ENCODE peak calls at places on chromosomes 3 and 15, in six cellular contexts. One of them, this sample, is unnamed.

GRCh38 chr15:94844188-94844532 is 612.8 kb downstream of the MCTP2 start:
- DNase-seq in progenitor cell of endocrine pancreas: no peak
- DNase-seq in AG04450: no peak
- DNase-seq in activated CD4-positive, alpha-beta T cell treated with anti-CD3 and anti-CD28 coated beads, Interleukin-2, amount 50 U/mL, for 24 hours: no peak
- DNase-seq in D341Med: no peak
- DNase-seq in NCI-H748 treated with DMSO at 0.1 percent for 48 hours: no peak
- DNase-seq in this sample: no peak

GRCh38 chr15:68495221-68495950 is 63.4 kb upstream of the ITGA11 start:
- DNase-seq in progenitor cell of endocrine pancreas: no peak
- DNase-seq in AG04450: no peak
- DNase-seq in activated CD4-positive, alpha-beta T cell treated with anti-CD3 and anti-CD28 coated beads, Interleukin-2, amount 50 U/mL, for 24 hours: no peak
- DNase-seq in D341Med: no peak
- DNase-seq in NCI-H748 treated with DMSO at 0.1 percent for 48 hours: no peak
- DNase-seq in this sample: no peak

GRCh38 chr3:130470132-130470531 is 46.8 kb upstream of the COL6A6 start:
- DNase-seq in progenitor cell of endocrine pancreas: no peak
- DNase-seq in AG04450: no peak
- DNase-seq in activated CD4-positive, alpha-beta T cell treated with anti-CD3 and anti-CD28 coated beads, Interleukin-2, amount 50 U/mL, for 24 hours: no peak
- DNase-seq in D341Med: no peak
- DNase-seq in NCI-H748 treated with DMSO at 0.1 percent for 48 hours: no peak
- DNase-seq in this sample: no peak

GRCh38 chr15:83379574-83379973 is 67.6 kb upstream of the SH3GL3 start:
- DNase-seq in progenitor cell of endocrine pancreas: no peak
- DNase-seq in AG04450: no peak
- DNase-seq in activated CD4-positive, alpha-beta T cell treated with anti-CD3 and anti-CD28 coated beads, Interleukin-2, amount 50 U/mL, for 24 hours: no peak
- DNase-seq in D341Med: no peak
- DNase-seq in NCI-H748 treated with DMSO at 0.1 percent for 48 hours: no peak
- DNase-seq in this sample: no peak

GRCh38 chr15:22908830-22909229 is 70.4 kb downstream of the NIPA2 start:
- DNase-seq in progenitor cell of endocrine pancreas: no peak
- DNase-seq in AG04450: no peak
- DNase-seq in activated CD4-positive, alpha-beta T cell treated with anti-CD3 and anti-CD28 coated beads, Interleukin-2, amount 50 U/mL, for 24 hours: no peak
- DNase-seq in D341Med: no peak
- DNase-seq in NCI-H748 treated with DMSO at 0.1 percent for 48 hours: no peak
- DNase-seq in this sample: no peak

GRCh38 chr3:145087038-145087437 is 1073.9 kb downstream of the PLOD2 start:
- DNase-seq in progenitor cell of endocrine pancreas: no peak
- DNase-seq in AG04450: no peak
- DNase-seq in activated CD4-positive, alpha-beta T cell treated with anti-CD3 and anti-CD28 coated beads, Interleukin-2, amount 50 U/mL, for 24 hours: no peak
- DNase-seq in D341Med: peak
- DNase-seq in NCI-H748 treated with DMSO at 0.1 percent for 48 hours: no peak
- DNase-seq in this sample: no peak

GRCh38 chr3:14431928-14432834 is 29.8 kb downstream of the SLC6A6 start:
- DNase-seq in progenitor cell of endocrine pancreas: no peak
- DNase-seq in AG04450: no peak
- DNase-seq in activated CD4-positive, alpha-beta T cell treated with anti-CD3 and anti-CD28 coated beads, Interleukin-2, amount 50 U/mL, for 24 hours: peak
- DNase-seq in D341Med: no peak
- DNase-seq in NCI-H748 treated with DMSO at 0.1 percent for 48 hours: no peak
- DNase-seq in this sample: peak

GRCh38 chr15:63933522-63933921 is 99.8 kb upstream of the HERC1 start:
- DNase-seq in progenitor cell of endocrine pancreas: no peak
- DNase-seq in AG04450: no peak
- DNase-seq in activated CD4-positive, alpha-beta T cell treated with anti-CD3 and anti-CD28 coated beads, Interleukin-2, amount 50 U/mL, for 24 hours: no peak
- DNase-seq in D341Med: no peak
- DNase-seq in NCI-H748 treated with DMSO at 0.1 percent for 48 hours: no peak
- DNase-seq in this sample: no peak

GRCh38 chr3:149790265-149790664 is 2.1 kb downstream of the ANKUB1 start:
- DNase-seq in progenitor cell of endocrine pancreas: no peak
- DNase-seq in AG04450: no peak
- DNase-seq in activated CD4-positive, alpha-beta T cell treated with anti-CD3 and anti-CD28 coated beads, Interleukin-2, amount 50 U/mL, for 24 hours: no peak
- DNase-seq in D341Med: no peak
- DNase-seq in NCI-H748 treated with DMSO at 0.1 percent for 48 hours: no peak
- DNase-seq in this sample: no peak

GRCh38 chr3:56322862-56323261 is 145.4 kb downstream of the ERC2 start:
- DNase-seq in progenitor cell of endocrine pancreas: no peak
- DNase-seq in AG04450: no peak
- DNase-seq in activated CD4-positive, alpha-beta T cell treated with anti-CD3 and anti-CD28 coated beads, Interleukin-2, amount 50 U/mL, for 24 hours: no peak
- DNase-seq in D341Med: no peak
- DNase-seq in NCI-H748 treated with DMSO at 0.1 percent for 48 hours: no peak
- DNase-seq in this sample: no peak

GRCh38 chr3:32950516-32950915 is 928 bp upstream of the CCR4 start:
- DNase-seq in progenitor cell of endocrine pancreas: no peak
- DNase-seq in AG04450: no peak
- DNase-seq in activated CD4-positive, alpha-beta T cell treated with anti-CD3 and anti-CD28 coated beads, Interleukin-2, amount 50 U/mL, for 24 hours: no peak
- DNase-seq in D341Med: no peak
- DNase-seq in NCI-H748 treated with DMSO at 0.1 percent for 48 hours: no peak
- DNase-seq in this sample: no peak

GRCh38 chr3:52277972-52278509 is 408 bp downstream of the WDR82 start:
- DNase-seq in progenitor cell of endocrine pancreas: no peak
- DNase-seq in AG04450: no peak
- DNase-seq in activated CD4-positive, alpha-beta T cell treated with anti-CD3 and anti-CD28 coated beads, Interleukin-2, amount 50 U/mL, for 24 hours: no peak
- DNase-seq in D341Med: peak
- DNase-seq in NCI-H748 treated with DMSO at 0.1 percent for 48 hours: no peak
- DNase-seq in this sample: no peak

GRCh38 chr15:77181305-77182074 is 110.6 kb upstream of the TSPAN3 start:
- DNase-seq in progenitor cell of endocrine pancreas: no peak
- DNase-seq in AG04450: no peak
- DNase-seq in activated CD4-positive, alpha-beta T cell treated with anti-CD3 and anti-CD28 coated beads, Interleukin-2, amount 50 U/mL, for 24 hours: no peak
- DNase-seq in D341Med: no peak
- DNase-seq in NCI-H748 treated with DMSO at 0.1 percent for 48 hours: no peak
- DNase-seq in this sample: no peak

GRCh38 chr15:64287953-64288352 is 68.0 kb downstream of the CSNK1G1 start:
- DNase-seq in progenitor cell of endocrine pancreas: no peak
- DNase-seq in AG04450: no peak
- DNase-seq in activated CD4-positive, alpha-beta T cell treated with anti-CD3 and anti-CD28 coated beads, Interleukin-2, amount 50 U/mL, for 24 hours: no peak
- DNase-seq in D341Med: no peak
- DNase-seq in NCI-H748 treated with DMSO at 0.1 percent for 48 hours: no peak
- DNase-seq in this sample: no peak

GRCh38 chr15:57109005-57109404 is 190.6 kb downstream of the TCF12 start:
- DNase-seq in progenitor cell of endocrine pancreas: no peak
- DNase-seq in AG04450: no peak
- DNase-seq in activated CD4-positive, alpha-beta T cell treated with anti-CD3 and anti-CD28 coated beads, Interleukin-2, amount 50 U/mL, for 24 hours: no peak
- DNase-seq in D341Med: no peak
- DNase-seq in NCI-H748 treated with DMSO at 0.1 percent for 48 hours: no peak
- DNase-seq in this sample: no peak

GRCh38 chr3:32991781-32992180 is 40.3 kb downstream of the CCR4 start:
- DNase-seq in progenitor cell of endocrine pancreas: no peak
- DNase-seq in AG04450: no peak
- DNase-seq in activated CD4-positive, alpha-beta T cell treated with anti-CD3 and anti-CD28 coated beads, Interleukin-2, amount 50 U/mL, for 24 hours: no peak
- DNase-seq in D341Med: no peak
- DNase-seq in NCI-H748 treated with DMSO at 0.1 percent for 48 hours: no peak
- DNase-seq in this sample: no peak

GRCh38 chr3:170437696-170438407 is 19.2 kb downstream of the CLDN11 start:
- DNase-seq in progenitor cell of endocrine pancreas: no peak
- DNase-seq in AG04450: no peak
- DNase-seq in activated CD4-positive, alpha-beta T cell treated with anti-CD3 and anti-CD28 coated beads, Interleukin-2, amount 50 U/mL, for 24 hours: no peak
- DNase-seq in D341Med: no peak
- DNase-seq in NCI-H748 treated with DMSO at 0.1 percent for 48 hours: no peak
- DNase-seq in this sample: no peak

GRCh38 chr3:128551872-128552271 is 58.9 kb upstream of the GATA2 start:
- DNase-seq in progenitor cell of endocrine pancreas: no peak
- DNase-seq in AG04450: no peak
- DNase-seq in activated CD4-positive, alpha-beta T cell treated with anti-CD3 and anti-CD28 coated beads, Interleukin-2, amount 50 U/mL, for 24 hours: no peak
- DNase-seq in D341Med: no peak
- DNase-seq in NCI-H748 treated with DMSO at 0.1 percent for 48 hours: no peak
- DNase-seq in this sample: no peak

GRCh38 chr3:52891615-52892081 is 5.7 kb downstream of the STIMATE start:
- DNase-seq in progenitor cell of endocrine pancreas: no peak
- DNase-seq in AG04450: peak
- DNase-seq in activated CD4-positive, alpha-beta T cell treated with anti-CD3 and anti-CD28 coated beads, Interleukin-2, amount 50 U/mL, for 24 hours: no peak
- DNase-seq in D341Med: no peak
- DNase-seq in NCI-H748 treated with DMSO at 0.1 percent for 48 hours: no peak
- DNase-seq in this sample: no peak

GRCh38 chr3:50675179-50676030 is 678 bp downstream of the DOCK3 start:
- DNase-seq in progenitor cell of endocrine pancreas: peak
- DNase-seq in AG04450: no peak
- DNase-seq in activated CD4-positive, alpha-beta T cell treated with anti-CD3 and anti-CD28 coated beads, Interleukin-2, amount 50 U/mL, for 24 hours: peak
- DNase-seq in D341Med: peak
- DNase-seq in NCI-H748 treated with DMSO at 0.1 percent for 48 hours: no peak
- DNase-seq in this sample: peak

GRCh38 chr3:190710723-190711122 is 151.8 kb downstream of the GMNC start:
- DNase-seq in progenitor cell of endocrine pancreas: no peak
- DNase-seq in AG04450: no peak
- DNase-seq in activated CD4-positive, alpha-beta T cell treated with anti-CD3 and anti-CD28 coated beads, Interleukin-2, amount 50 U/mL, for 24 hours: no peak
- DNase-seq in D341Med: no peak
- DNase-seq in NCI-H748 treated with DMSO at 0.1 percent for 48 hours: no peak
- DNase-seq in this sample: no peak

GRCh38 chr15:80777137-80777536 is 2.0 kb upstream of the CEMIP start:
- DNase-seq in progenitor cell of endocrine pancreas: no peak
- DNase-seq in AG04450: peak
- DNase-seq in activated CD4-positive, alpha-beta T cell treated with anti-CD3 and anti-CD28 coated beads, Interleukin-2, amount 50 U/mL, for 24 hours: no peak
- DNase-seq in D341Med: no peak
- DNase-seq in NCI-H748 treated with DMSO at 0.1 percent for 48 hours: no peak
- DNase-seq in this sample: no peak

GRCh38 chr3:194536883-194537637 is 50.3 kb upstream of the ATP13A3 start:
- DNase-seq in progenitor cell of endocrine pancreas: no peak
- DNase-seq in AG04450: no peak
- DNase-seq in activated CD4-positive, alpha-beta T cell treated with anti-CD3 and anti-CD28 coated beads, Interleukin-2, amount 50 U/mL, for 24 hours: no peak
- DNase-seq in D341Med: no peak
- DNase-seq in NCI-H748 treated with DMSO at 0.1 percent for 48 hours: no peak
- DNase-seq in this sample: no peak

GRCh38 chr15:31925541-31925940 is 104.8 kb upstream of the CHRNA7 start:
- DNase-seq in progenitor cell of endocrine pancreas: no peak
- DNase-seq in AG04450: no peak
- DNase-seq in activated CD4-positive, alpha-beta T cell treated with anti-CD3 and anti-CD28 coated beads, Interleukin-2, amount 50 U/mL, for 24 hours: no peak
- DNase-seq in D341Med: no peak
- DNase-seq in NCI-H748 treated with DMSO at 0.1 percent for 48 hours: no peak
- DNase-seq in this sample: no peak

GRCh38 chr3:40086890-40087884 is 222.3 kb upstream of the EIF1B start:
- DNase-seq in progenitor cell of endocrine pancreas: no peak
- DNase-seq in AG04450: no peak
- DNase-seq in activated CD4-positive, alpha-beta T cell treated with anti-CD3 and anti-CD28 coated beads, Interleukin-2, amount 50 U/mL, for 24 hours: no peak
- DNase-seq in D341Med: no peak
- DNase-seq in NCI-H748 treated with DMSO at 0.1 percent for 48 hours: no peak
- DNase-seq in this sample: no peak

GRCh38 chr3:139654637-139655365 is 23.0 kb downstream of the NMNAT3 start:
- DNase-seq in progenitor cell of endocrine pancreas: no peak
- DNase-seq in AG04450: no peak
- DNase-seq in activated CD4-positive, alpha-beta T cell treated with anti-CD3 and anti-CD28 coated beads, Interleukin-2, amount 50 U/mL, for 24 hours: no peak
- DNase-seq in D341Med: no peak
- DNase-seq in NCI-H748 treated with DMSO at 0.1 percent for 48 hours: no peak
- DNase-seq in this sample: no peak

GRCh38 chr3:179673522-179673921 is 20.7 kb downstream of the USP13 start:
- DNase-seq in progenitor cell of endocrine pancreas: no peak
- DNase-seq in AG04450: no peak
- DNase-seq in activated CD4-positive, alpha-beta T cell treated with anti-CD3 and anti-CD28 coated beads, Interleukin-2, amount 50 U/mL, for 24 hours: no peak
- DNase-seq in D341Med: no peak
- DNase-seq in NCI-H748 treated with DMSO at 0.1 percent for 48 hours: no peak
- DNase-seq in this sample: no peak

GRCh38 chr3:163916596-163917560 is 1161.4 kb downstream of the SI start:
- DNase-seq in progenitor cell of endocrine pancreas: no peak
- DNase-seq in AG04450: no peak
- DNase-seq in activated CD4-positive, alpha-beta T cell treated with anti-CD3 and anti-CD28 coated beads, Interleukin-2, amount 50 U/mL, for 24 hours: no peak
- DNase-seq in D341Med: peak
- DNase-seq in NCI-H748 treated with DMSO at 0.1 percent for 48 hours: no peak
- DNase-seq in this sample: no peak

This sample was measured in CD8-positive, alpha-beta T cell.